ENCODE peak calls at places on chromosomes 11 and 22, in ten cellular contexts. K, E, J, Z, M, F, G, N, H and U are unnamed samples.
A peak's percentile ranks its signal among the peaks of the same experiment; 100 is the strongest.

GRCh38 chr22:45565171-45565570 is 62.5 kb downstream of the FBLN1 start:
- DNase-seq in H (no peak), Z (no peak), G (peak; percentile 29), K (no peak), E (no peak), M (no peak), N (no peak), J (no peak), F (no peak), U (no peak)

GRCh38 chr11:45935349-45936064 is 13.1 kb downstream of the LARGE2 start:
- DNase-seq in E (no peak), K (no peak), F (no peak), J (no peak), M (no peak), H (no peak), Z (no peak), N (no peak), G (no peak), U (no peak)

GRCh38 chr22:30667092-30667485 is 586 bp downstream of the DUSP18 start:
- DNase-seq in E (no peak), M (no peak), F (no peak), N (no peak), J (no peak), K (no peak), G (no peak), Z (no peak), H (peak; percentile 76), U (no peak)

GRCh38 chr11:627273-627585 is 248 bp upstream of the SCT start:
- DNase-seq in N (no peak), Z (no peak), H (no peak), J (no peak), E (no peak), M (no peak), K (no peak), G (peak; percentile 57), F (no peak), U (no peak)

GRCh38 chr11:95499516-95500135 is 268.6 kb upstream of the SESN3 start:
- DNase-seq in Z (no peak), J (no peak), K (no peak), H (no peak), N (no peak), F (no peak), G (no peak), E (no peak), M (no peak), U (no peak)

GRCh38 chr11:65589444-65590239 is 6.0 kb downstream of the KCNK7 start:
- DNase-seq in E (no peak), M (no peak), K (no peak), H (peak; percentile 25), Z (no peak), N (no peak), G (no peak), J (no peak), F (no peak), U (no peak)

GRCh38 chr11:74671520-74672196 is 59.6 kb downstream of the CHRDL2 start:
- DNase-seq in E (peak; percentile 17), M (no peak), F (peak; percentile 19), H (no peak), K (no peak), G (no peak), J (no peak), Z (no peak), N (no peak), U (no peak)

GRCh38 chr11:46930089-46930488 is 6.5 kb upstream of the CSTPP1 start:
- DNase-seq in K (no peak), H (peak; percentile 49), N (no peak), F (no peak), J (no peak), E (no peak), G (no peak), M (no peak), Z (no peak), U (no peak)

DNA sequence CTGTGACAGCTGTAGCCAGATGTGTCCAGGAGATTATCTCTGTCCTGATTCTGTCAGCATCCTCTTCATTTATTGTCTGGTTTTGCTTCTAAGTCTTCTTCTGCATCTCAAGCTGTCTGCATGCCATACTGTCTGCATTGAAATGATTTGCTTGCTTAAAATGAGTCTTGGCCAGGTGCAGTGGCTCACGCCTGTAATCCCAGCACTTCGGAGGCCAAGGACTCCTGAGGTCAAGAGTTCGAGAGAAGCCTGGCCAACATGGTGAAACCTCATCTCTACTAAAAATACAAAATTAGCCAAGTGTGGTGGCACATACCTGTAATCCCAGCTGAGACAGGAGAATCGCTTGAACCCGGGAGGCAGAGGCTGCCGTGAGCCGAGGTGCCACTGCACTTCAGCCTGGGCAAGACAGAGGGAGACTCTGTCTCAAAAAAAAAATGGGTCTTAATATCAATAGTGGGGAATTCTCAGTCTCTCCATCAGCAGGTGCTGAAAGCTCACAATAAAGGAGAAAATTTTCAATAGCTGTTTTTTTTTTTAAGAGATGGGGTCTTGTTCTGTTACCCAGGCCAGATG is 39.2 kb upstream of the AMPD3 start:
- DNase-seq in K (no peak), G (no peak), F (no peak), M (no peak), J (no peak), H (no peak), Z (no peak), N (no peak), E (no peak), U (no peak)
- TF ChIP-seq CTCF in K (no peak), G (no peak), F (no peak), M (no peak), J (no peak), H (no peak), Z (no peak), N (peak; percentile 20), E (no peak), U (peak; percentile 41)

DNA sequence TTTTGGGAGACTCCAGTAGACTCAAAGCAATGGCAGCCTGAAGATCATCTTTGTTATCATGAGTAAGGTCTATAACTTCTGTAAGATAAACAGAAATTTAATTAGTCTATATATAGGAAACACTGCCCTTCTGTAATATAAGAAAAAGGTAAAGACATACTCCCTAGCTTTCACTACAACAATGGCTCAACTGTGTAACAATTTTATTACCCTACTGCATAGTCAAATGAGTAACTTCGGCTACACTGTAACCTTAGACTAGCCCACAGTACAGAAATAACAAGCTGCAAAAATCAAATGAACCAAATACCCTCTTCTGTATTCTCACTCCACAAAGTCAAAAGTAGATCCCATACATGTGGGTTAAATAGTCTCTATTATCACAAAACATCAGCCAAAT is 33.7 kb downstream of the USP28 start:
- DNase-seq in K (no peak), H (no peak), M (no peak), F (no peak), E (no peak), N (no peak), Z (no peak), J (no peak), G (no peak), U (no peak)
- H3K27ac ChIP-seq in K (peak overlapping the region; percentile 50), H (no peak overlapping the region), M (no peak overlapping the region), F (no peak overlapping the region), E (no peak overlapping the region), N (peak overlapping the region; percentile 39), Z (no peak overlapping the region), J (peak overlapping the region; percentile 41), G (no peak overlapping the region), U (no peak overlapping the region)

GRCh38 chr11:76798202-76798581 is 15.0 kb downstream of the TSKU start:
- DNase-seq in H (no peak), F (peak; percentile 22), J (no peak), E (no peak), K (no peak), Z (peak; percentile 61), N (no peak), M (no peak), G (no peak), U (no peak)

GRCh38 chr11:76795936-76796441 is 12.8 kb downstream of the TSKU start:
- DNase-seq in F (no peak), H (no peak), M (no peak), J (no peak), E (no peak), K (no peak), N (no peak), G (no peak), Z (peak; percentile 65), U (no peak)

GRCh38 chr11:76798656-76799055 is 15.5 kb downstream of the TSKU start:
- DNase-seq in H (no peak), M (no peak), J (no peak), K (no peak), E (no peak), N (no peak), Z (no peak), G (no peak), F (no peak), U (no peak)

GRCh38 chr11:76796511-76797203 is 13.5 kb downstream of the TSKU start:
- DNase-seq in M (no peak), E (no peak), G (no peak), Z (peak; percentile 56), F (no peak), H (peak; percentile 45), J (no peak), N (no peak), K (no peak), U (no peak)

DNA sequence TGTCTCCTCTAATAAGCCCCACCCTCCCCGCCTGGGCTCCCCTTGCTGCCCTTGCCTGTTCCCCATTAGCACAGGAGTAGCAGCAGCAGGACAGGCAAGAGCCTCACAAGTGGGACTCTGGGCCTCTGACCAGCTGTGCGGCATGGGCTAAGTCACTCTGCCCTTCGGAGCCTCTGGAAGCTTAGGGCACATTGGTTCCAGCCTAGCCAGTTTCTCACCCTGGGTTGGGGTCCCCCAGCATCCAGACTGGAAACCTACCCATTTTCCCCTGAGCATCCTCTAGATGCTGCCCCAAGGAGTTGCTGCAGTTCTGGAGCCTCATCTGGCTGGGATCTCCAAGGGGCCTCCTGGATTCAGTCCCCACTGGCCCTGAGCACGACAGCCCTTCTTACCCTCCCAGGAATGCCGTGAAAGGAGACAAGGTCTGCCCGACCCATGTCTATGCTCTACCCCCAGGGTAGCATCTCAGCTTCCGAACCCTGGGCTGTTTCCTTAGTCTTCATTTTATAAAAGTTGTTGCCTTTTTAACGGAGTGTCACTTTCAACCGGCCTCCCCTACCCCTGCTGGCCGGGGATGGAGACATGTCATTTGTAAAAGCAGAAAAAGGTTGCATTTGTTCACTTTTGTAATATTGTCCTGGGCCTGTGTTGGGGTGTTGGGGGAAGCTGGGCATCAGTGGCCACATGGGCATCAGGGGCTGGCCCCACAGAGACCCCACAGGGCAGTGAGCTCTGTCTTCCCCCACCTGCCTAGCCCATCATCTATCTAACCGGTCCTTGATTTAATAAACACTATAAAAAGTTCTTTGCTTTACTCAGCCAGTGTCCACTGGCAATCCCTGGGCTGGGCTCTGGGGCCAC is 14.4 kb downstream of the TSKU start:
- DNase-seq in H (no peak), G (no peak), Z (peak; percentile 57), M (no peak), K (no peak), E (no peak), N (no peak), J (no peak), F (no peak), U (no peak)
- H3K36me3 ChIP-seq in H (no peaks in the 10 kb centered on the region), G (no peaks in the 10 kb centered on the region), Z (no peaks in the 10 kb centered on the region), M (no peaks in the 10 kb centered on the region), K (peaks cover 19% of the 10 kb centered on the region), E (no peaks in the 10 kb centered on the region), N (no peaks in the 10 kb centered on the region), J (no peaks in the 10 kb centered on the region), F (peaks cover 9% of the 10 kb centered on the region), U (no peaks in the 10 kb centered on the region)

GRCh38 chr22:27680636-27681035 is 120.9 kb downstream of the MN1 start:
- DNase-seq in E (no peak), F (no peak), K (no peak), J (no peak), M (no peak), Z (no peak), H (no peak), G (no peak), N (no peak), U (no peak)

GRCh38 chr22:27679722-27680488 is 121.7 kb downstream of the MN1 start:
- DNase-seq in M (no peak), K (no peak), N (no peak), J (no peak), Z (no peak), G (no peak), H (no peak), F (no peak), E (no peak), U (no peak)

GRCh38 chr22:27684856-27685255 is 116.7 kb downstream of the MN1 start:
- DNase-seq in H (no peak), J (no peak), G (no peak), E (no peak), F (no peak), K (no peak), N (no peak), M (no peak), Z (no peak), U (no peak)

GRCh38 chr22:27681037-27681436 is 120.5 kb downstream of the MN1 start:
- DNase-seq in G (no peak), N (no peak), F (no peak), E (no peak), Z (no peak), M (no peak), J (no peak), K (no peak), H (no peak), U (no peak)

DNA sequence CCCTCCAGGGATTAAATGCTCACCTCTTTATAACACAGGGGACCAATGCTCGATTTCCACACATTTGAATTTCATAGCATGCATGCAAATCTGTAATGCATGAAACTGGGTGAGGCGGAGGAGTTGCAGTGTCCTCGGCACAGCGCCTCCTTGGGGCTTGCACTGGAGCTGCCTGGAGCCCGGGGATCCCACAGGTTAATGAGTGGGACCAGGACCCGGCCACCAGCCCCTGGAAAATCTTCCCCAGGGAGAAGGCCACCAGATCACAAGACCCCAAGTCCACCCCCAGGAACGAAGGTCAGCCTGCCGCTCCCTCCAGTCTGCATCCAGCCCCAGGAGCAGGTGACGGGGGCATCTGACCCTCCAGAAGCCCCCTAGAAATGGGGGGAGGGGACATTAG is 119.1 kb downstream of the MN1 start:
- DNase-seq in Z (no peak), E (no peak), M (no peak), K (no peak), G (no peak), F (no peak), J (no peak), H (no peak), N (no peak), U (no peak)
- TF ChIP-seq CTCF in Z (no peak), E (no peak), M (no peak), K (peak; percentile 36), G (no peak), F (no peak), J (no peak), H (no peak), N (no peak), U (peak; percentile 24)